ENCODE peak calls at places on chromosomes 16 and 17, in four cellular contexts. H, G, F and C are unnamed samples.

GRCh38 chr16:66070140-66070887 is 296.2 kb upstream of the CDH5 start:
- DNase-seq in G (peak), H (no peak), F (peak), C (peak)

GRCh38 chr17:74842599-74843351 is 16.9 kb downstream of the GRIN2C start:
- DNase-seq in F (peak), G (peak), H (no peak), C (peak)

GRCh38 chr17:20156196-20157077 is 147.3 kb downstream of the SPECC1 start:
- DNase-seq in G (peak), H (no peak), F (peak), C (peak)

GRCh38 chr17:32009262-32009542 is 2.0 kb downstream of the LRRC37B start:
- DNase-seq in G (no peak), F (no peak), H (no peak), C (no peak)

GRCh38 chr16:9047689-9048301 is 43.6 kb upstream of the HAPSTR1 start:
- DNase-seq in G (peak), H (peak), F (peak), C (peak)

GRCh38 chr17:50955160-50955559 is 89.0 kb upstream of the TOB1 start:
- DNase-seq in H (no peak), F (no peak), G (no peak), C (no peak)

GRCh38 chr17:38428150-38428642 is at the start of gene ARHGAP23:
- DNase-seq in H (peak), G (peak), F (peak), C (peak)

GRCh38 chr17:27807567-27808470 is 7.5 kb upstream of the NOS2 start:
- DNase-seq in G (no peak), H (peak), F (peak), C (no peak)

GRCh38 chr17:79942591-79943353 is 92.9 kb downstream of the TBC1D16 start:
- DNase-seq in H (no peak), G (no peak), F (no peak), C (peak)

GRCh38 chr16:69150146-69150865 is 17.9 kb downstream of the UTP4 start:
- DNase-seq in G (peak), F (peak), H (peak), C (no peak)

GRCh38 chr17:82316651-82317393 is 586 bp downstream of the CD7 start:
- DNase-seq in G (no peak), H (no peak), F (no peak), C (no peak)

GRCh38 chr16:52963471-52963870 is 89.2 kb downstream of the CHD9NB start:
- DNase-seq in G (no peak), H (no peak), F (no peak), C (no peak)

GRCh38 chr17:80263253-80264047 is 2.8 kb downstream of the RNF213 start:
- DNase-seq in H (peak), F (no peak), G (peak), C (peak)

GRCh38 chr17:9258115-9259020 is 237.1 kb downstream of the NTN1 start:
- DNase-seq in H (no peak), G (no peak), F (no peak), C (peak)

GRCh38 chr17:8057691-8058114 is 18.8 kb downstream of the ALOX15B start:
- DNase-seq in F (peak), G (peak), H (no peak), C (peak)